ENCODE peak calls at places on chromosomes 2 and 18, in four cellular contexts. One of them, this sample, is unnamed.

GRCh38 chr2:132669854-132670103 is 226 bp downstream of the LYPD1 start:
- DNase-seq in sigmoid colon: no peak
- DNase-seq in heart right ventricle: no peak
- DNase-seq in bronchial epithelial cell: no peak
- DNase-seq in this sample: peak

GRCh38 chr2:237866119-237866621 is 6.7 kb downstream of the RAMP1 start:
- DNase-seq in sigmoid colon: peak
- DNase-seq in heart right ventricle: no peak
- DNase-seq in bronchial epithelial cell: peak
- DNase-seq in this sample: no peak

GRCh38 chr2:236663267-236663666 is 93.6 kb downstream of the ACKR3 start:
- DNase-seq in sigmoid colon: peak
- DNase-seq in heart right ventricle: peak
- DNase-seq in bronchial epithelial cell: no peak
- DNase-seq in this sample: no peak

GRCh38 chr18:41545091-41545888 is 409.7 kb upstream of the PIK3C3 start:
- DNase-seq in sigmoid colon: no peak
- DNase-seq in heart right ventricle: no peak
- DNase-seq in bronchial epithelial cell: peak
- DNase-seq in this sample: no peak

GRCh38 chr18:23071285-23071684 is 64.0 kb upstream of the CABLES1 start:
- DNase-seq in sigmoid colon: peak
- DNase-seq in heart right ventricle: peak
- DNase-seq in bronchial epithelial cell: no peak
- DNase-seq in this sample: peak

GRCh38 chr18:47284691-47285370 is 33.4 kb upstream of the SKOR2 start:
- DNase-seq in sigmoid colon: no peak
- DNase-seq in heart right ventricle: no peak
- DNase-seq in bronchial epithelial cell: no peak
- DNase-seq in this sample: no peak

GRCh38 chr18:77108001-77108692 is 24.4 kb downstream of the MBP start:
- DNase-seq in sigmoid colon: peak
- DNase-seq in heart right ventricle: no peak
- DNase-seq in bronchial epithelial cell: peak
- DNase-seq in this sample: peak

GRCh38 chr2:8656160-8656641 is 25.7 kb upstream of the ID2 start:
- DNase-seq in sigmoid colon: no peak
- DNase-seq in heart right ventricle: no peak
- DNase-seq in bronchial epithelial cell: no peak
- DNase-seq in this sample: no peak

GRCh38 chr2:143282684-143283083 is 153.5 kb downstream of the ARHGAP15 start:
- DNase-seq in sigmoid colon: no peak
- DNase-seq in heart right ventricle: no peak
- DNase-seq in bronchial epithelial cell: no peak
- DNase-seq in this sample: no peak

GRCh38 chr2:9950521-9951271 is 797 bp upstream of the GRHL1 start:
- DNase-seq in sigmoid colon: peak
- DNase-seq in heart right ventricle: peak
- DNase-seq in bronchial epithelial cell: no peak
- DNase-seq in this sample: peak

GRCh38 chr2:10493075-10493635 is 45.0 kb upstream of the ODC1 start:
- DNase-seq in sigmoid colon: no peak
- DNase-seq in heart right ventricle: no peak
- DNase-seq in bronchial epithelial cell: no peak
- DNase-seq in this sample: no peak

GRCh38 chr18:54883816-54884604 is 55.7 kb downstream of the RAB27B start:
- DNase-seq in sigmoid colon: no peak
- DNase-seq in heart right ventricle: no peak
- DNase-seq in bronchial epithelial cell: peak
- DNase-seq in this sample: no peak

GRCh38 chr18:53070706-53071105 is 730.7 kb downstream of the DCC start:
- DNase-seq in sigmoid colon: no peak
- DNase-seq in heart right ventricle: no peak
- DNase-seq in bronchial epithelial cell: no peak
- DNase-seq in this sample: no peak

GRCh38 chr2:25159947-25160346 is 8.4 kb downstream of the POMC start:
- DNase-seq in sigmoid colon: no peak
- DNase-seq in heart right ventricle: no peak
- DNase-seq in bronchial epithelial cell: no peak
- DNase-seq in this sample: no peak

GRCh38 chr2:112277591-112278220 is 2.3 kb downstream of the ZC3H6 start:
- DNase-seq in sigmoid colon: no peak
- DNase-seq in heart right ventricle: no peak
- DNase-seq in bronchial epithelial cell: no peak
- DNase-seq in this sample: no peak

GRCh38 chr2:131425191-131426021 is 50.5 kb upstream of the TUBA3D start:
- DNase-seq in sigmoid colon: no peak
- DNase-seq in heart right ventricle: no peak
- DNase-seq in bronchial epithelial cell: no peak
- DNase-seq in this sample: no peak

GRCh38 chr2:231709981-231710750 is 1.8 kb downstream of the PTMA start:
- DNase-seq in sigmoid colon: peak
- DNase-seq in heart right ventricle: peak
- DNase-seq in bronchial epithelial cell: peak
- DNase-seq in this sample: peak

GRCh38 chr2:236047886-236048540 is 120.2 kb downstream of the GBX2 start:
- DNase-seq in sigmoid colon: no peak
- DNase-seq in heart right ventricle: no peak
- DNase-seq in bronchial epithelial cell: peak
- DNase-seq in this sample: no peak

GRCh38 chr2:236558999-236559978 is 10.3 kb upstream of the ACKR3 start:
- DNase-seq in sigmoid colon: no peak
- DNase-seq in heart right ventricle: no peak
- DNase-seq in bronchial epithelial cell: no peak
- DNase-seq in this sample: no peak

GRCh38 chr2:105665480-105665879 is 79.2 kb upstream of the NCK2 start:
- DNase-seq in sigmoid colon: no peak
- DNase-seq in heart right ventricle: no peak
- DNase-seq in bronchial epithelial cell: no peak
- DNase-seq in this sample: no peak

GRCh38 chr2:96353606-96354095 is 18.1 kb downstream of the NCAPH start:
- DNase-seq in sigmoid colon: no peak
- DNase-seq in heart right ventricle: peak
- DNase-seq in bronchial epithelial cell: no peak
- DNase-seq in this sample: no peak

GRCh38 chr2:120303177-120303576 is 42.8 kb upstream of the INHBB start:
- DNase-seq in sigmoid colon: no peak
- DNase-seq in heart right ventricle: no peak
- DNase-seq in bronchial epithelial cell: no peak
- DNase-seq in this sample: no peak

GRCh38 chr2:227125506-227125905 is 38.5 kb downstream of the COL4A4 start:
- DNase-seq in sigmoid colon: no peak
- DNase-seq in heart right ventricle: no peak
- DNase-seq in bronchial epithelial cell: no peak
- DNase-seq in this sample: no peak

GRCh38 chr2:240436626-240437180 is 1.2 kb downstream of the GPC1 start:
- DNase-seq in sigmoid colon: peak
- DNase-seq in heart right ventricle: no peak
- DNase-seq in bronchial epithelial cell: no peak
- DNase-seq in this sample: no peak
- H3K4me3 ChIP-seq in sigmoid colon: peak
- H3K4me3 ChIP-seq in heart right ventricle: peak
- H3K4me3 ChIP-seq in bronchial epithelial cell: peak
- H3K4me3 ChIP-seq in this sample: no peak

DNA sequence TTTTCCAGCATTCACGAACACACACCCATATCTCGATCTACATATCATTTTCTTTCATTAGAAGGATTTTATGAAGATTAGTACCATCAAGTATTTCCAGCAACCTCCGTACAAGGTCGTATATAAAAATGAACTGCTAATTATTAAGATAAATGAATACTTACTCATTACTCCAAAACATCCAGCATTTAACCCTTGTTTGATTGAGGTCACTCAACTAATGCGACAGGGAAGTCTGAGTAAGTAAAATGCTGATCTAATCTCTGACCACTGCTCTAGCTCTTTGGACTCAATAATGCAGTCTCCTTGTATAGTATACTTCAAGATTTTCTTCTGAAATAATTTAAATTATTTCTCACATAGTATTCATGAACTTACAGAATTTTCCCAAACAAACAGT is 2.0 kb downstream of the ABHD3 start:
- DNase-seq in sigmoid colon: no peak
- DNase-seq in heart right ventricle: no peak
- DNase-seq in bronchial epithelial cell: no peak
- DNase-seq in this sample: no peak
- H3K4me3 ChIP-seq in sigmoid colon: no peak
- H3K4me3 ChIP-seq in heart right ventricle: no peak
- H3K4me3 ChIP-seq in bronchial epithelial cell: no peak
- H3K4me3 ChIP-seq in this sample: peak

DNA sequence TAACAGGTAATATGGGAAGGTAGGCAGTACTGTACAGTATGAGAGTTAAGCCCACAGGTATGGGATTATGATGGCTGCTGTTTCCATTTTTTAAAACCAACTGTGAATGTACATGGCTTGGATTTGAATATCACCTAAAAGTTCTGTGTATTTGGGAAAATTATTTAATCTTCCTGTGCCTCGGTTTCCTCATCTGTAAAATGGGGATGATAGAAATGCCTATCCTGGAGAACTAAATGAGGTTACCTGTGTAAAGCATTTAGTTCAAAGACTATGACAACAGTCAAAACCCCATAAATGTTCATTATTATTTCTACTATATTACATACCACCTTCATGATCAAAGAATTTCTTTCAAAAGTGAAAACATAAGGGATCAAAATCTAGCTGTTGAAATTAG is 3.6 kb downstream of the KLHL41 start:
- DNase-seq in sigmoid colon: no peak
- DNase-seq in heart right ventricle: no peak
- DNase-seq in bronchial epithelial cell: no peak
- DNase-seq in this sample: no peak
- H3K4me3 ChIP-seq in sigmoid colon: no peak
- H3K4me3 ChIP-seq in heart right ventricle: no peak
- H3K4me3 ChIP-seq in bronchial epithelial cell: no peak
- H3K4me3 ChIP-seq in this sample: no peak

DNA sequence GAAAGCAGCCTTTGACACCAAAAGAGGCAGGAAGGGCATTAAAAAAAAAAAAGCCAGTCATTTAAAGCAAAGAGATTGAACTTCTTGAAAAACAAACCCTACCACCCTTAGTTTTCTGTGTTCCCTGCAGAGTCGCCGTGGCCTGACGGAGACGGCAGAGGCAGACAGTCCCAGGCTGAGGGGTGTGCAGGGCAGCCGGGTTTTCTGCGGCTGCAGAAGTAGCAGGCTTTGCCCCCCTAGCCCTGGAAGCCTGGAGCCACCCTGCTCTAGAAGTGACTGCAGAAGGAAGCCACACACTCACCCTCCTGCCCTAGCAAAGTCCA is 2.8 kb downstream of the INPP5D start:
- DNase-seq in sigmoid colon: no peak
- DNase-seq in heart right ventricle: no peak
- DNase-seq in bronchial epithelial cell: no peak
- DNase-seq in this sample: no peak
- H3K4me3 ChIP-seq in sigmoid colon: no peak
- H3K4me3 ChIP-seq in heart right ventricle: peak
- H3K4me3 ChIP-seq in bronchial epithelial cell: no peak
- H3K4me3 ChIP-seq in this sample: peak

GRCh38 chr2:38514603-38515154 is 88.0 kb downstream of the HNRNPLL start:
- DNase-seq in sigmoid colon: no peak
- DNase-seq in heart right ventricle: no peak
- DNase-seq in bronchial epithelial cell: peak
- DNase-seq in this sample: no peak
- H3K4me3 ChIP-seq in sigmoid colon: no peak
- H3K4me3 ChIP-seq in heart right ventricle: peak
- H3K4me3 ChIP-seq in bronchial epithelial cell: no peak
- H3K4me3 ChIP-seq in this sample: no peak

DNA sequence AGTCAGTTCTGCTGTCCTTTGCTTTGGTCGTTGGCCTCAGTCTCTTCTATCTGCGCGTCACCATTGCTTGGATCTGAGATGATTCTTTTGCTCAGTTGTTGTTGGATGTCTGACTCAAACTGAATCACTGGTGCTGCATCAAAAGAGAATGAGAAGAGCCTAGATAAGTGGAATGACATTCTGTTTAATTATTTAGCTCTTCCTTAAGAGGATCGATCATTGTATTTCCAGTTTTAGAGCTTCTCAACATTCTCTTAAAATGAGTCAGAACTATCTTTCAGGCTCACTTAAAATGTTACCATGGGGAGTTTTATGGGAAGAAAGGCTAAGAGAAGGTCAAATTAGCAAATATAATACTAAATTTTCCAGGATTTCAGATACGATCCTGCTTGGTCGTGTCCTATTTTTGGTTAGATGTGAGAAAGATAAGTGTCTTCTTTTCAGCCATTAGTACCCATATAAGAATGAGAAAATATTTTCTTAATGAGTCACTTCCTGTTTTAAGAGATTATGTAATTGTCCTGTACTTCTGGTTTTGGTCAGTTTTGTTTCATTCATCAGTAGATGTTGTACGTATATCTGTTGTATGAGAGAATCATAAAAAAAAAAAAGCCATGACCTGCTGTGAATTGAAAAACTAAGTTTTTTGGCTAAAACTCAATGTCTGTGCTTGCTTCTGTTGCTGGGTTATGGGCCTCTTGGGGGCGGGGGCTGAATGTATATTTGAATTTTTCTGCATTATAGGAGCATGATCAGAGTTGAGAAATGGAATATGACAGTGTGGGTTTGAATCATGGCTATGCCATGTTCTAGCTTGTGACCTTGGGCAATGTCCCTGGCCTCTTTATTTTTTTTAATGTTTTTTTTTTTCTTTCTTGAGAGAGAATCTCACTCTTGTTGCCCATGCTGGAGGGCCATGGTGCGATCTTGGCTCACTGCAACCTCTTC is 31.5 kb upstream of the CASP10 start:
- DNase-seq in sigmoid colon: no peak
- DNase-seq in heart right ventricle: no peak
- DNase-seq in bronchial epithelial cell: peak
- DNase-seq in this sample: peak
- H3K4me3 ChIP-seq in sigmoid colon: no peak
- H3K4me3 ChIP-seq in heart right ventricle: no peak
- H3K4me3 ChIP-seq in bronchial epithelial cell: no peak
- H3K4me3 ChIP-seq in this sample: no peak

GRCh38 chr2:187917535-187917934 is 363.3 kb upstream of the TFPI start:
- DNase-seq in sigmoid colon: no peak
- DNase-seq in heart right ventricle: no peak
- DNase-seq in bronchial epithelial cell: peak
- DNase-seq in this sample: no peak

GRCh38 chr2:187915810-187916209 is 361.6 kb upstream of the TFPI start:
- DNase-seq in sigmoid colon: no peak
- DNase-seq in heart right ventricle: no peak
- DNase-seq in bronchial epithelial cell: no peak
- DNase-seq in this sample: no peak

GRCh38 chr2:187916799-187917198 is 362.6 kb upstream of the TFPI start:
- DNase-seq in sigmoid colon: no peak
- DNase-seq in heart right ventricle: no peak
- DNase-seq in bronchial epithelial cell: no peak
- DNase-seq in this sample: no peak

GRCh38 chr2:187920511-187920910 is 366.3 kb upstream of the TFPI start:
- DNase-seq in sigmoid colon: no peak
- DNase-seq in heart right ventricle: no peak
- DNase-seq in bronchial epithelial cell: no peak
- DNase-seq in this sample: no peak

GRCh38 chr2:187918996-187919821 is 365.0 kb upstream of the TFPI start:
- DNase-seq in sigmoid colon: no peak
- DNase-seq in heart right ventricle: no peak
- DNase-seq in bronchial epithelial cell: no peak
- DNase-seq in this sample: no peak
- H3K4me3 ChIP-seq in sigmoid colon: no peak
- H3K4me3 ChIP-seq in heart right ventricle: no peak
- H3K4me3 ChIP-seq in bronchial epithelial cell: no peak
- H3K4me3 ChIP-seq in this sample: no peak

This sample was measured in GM06990.